ENCODE peak calls at places on chromosomes 1 and 21, in four cellular contexts. T is WTC11, S is K562, G is GM12878. J is an unnamed sample.
A peak's percentile ranks its signal among the peaks of the same experiment; 100 is the strongest.

GRCh38 chr21:39390212-39390765 is 41.4 kb upstream of the HMGN1 start:
- DNase-seq in S (no peak), G (no peak), T (peak; percentile 44), J (no peak)

GRCh38 chr1:209443975-209444651 is 139.4 kb upstream of the CAMK1G start:
- DNase-seq in S (no peak), G (no peak), T (no peak), J (no peak)

GRCh38 chr1:23407036-23407630 is 17.4 kb downstream of the TCEA3 start:
- DNase-seq in S (no peak), T (no peak), G (no peak), J (no peak)

GRCh38 chr1:21239181-21239580 is 51.1 kb downstream of the ECE1 start:
- DNase-seq in T (no peak), G (no peak), S (no peak), J (no peak)

GRCh38 chr1:58874757-58875755 is 91.2 kb upstream of the JUN start:
- DNase-seq in T (peak; percentile 53), S (no peak), G (no peak), J (peak; percentile 46)

GRCh38 chr1:234970731-234971476 is 157.7 kb downstream of the TOMM20 start:
- DNase-seq in G (no peak), S (no peak), T (peak; percentile 76), J (peak; percentile 54)

GRCh38 chr1:242088875-242089274 is 90.0 kb upstream of the MAP1LC3C start:
- DNase-seq in T (no peak), S (no peak), G (no peak), J (no peak)

GRCh38 chr1:90347366-90347765 is 352.5 kb downstream of the ZNF326 start:
- DNase-seq in T (no peak), S (no peak), G (no peak), J (no peak)

GRCh38 chr1:169989246-169989645 is 85.2 kb downstream of the KIFAP3 start:
- DNase-seq in S (no peak), G (no peak), T (no peak), J (no peak)

DNA sequence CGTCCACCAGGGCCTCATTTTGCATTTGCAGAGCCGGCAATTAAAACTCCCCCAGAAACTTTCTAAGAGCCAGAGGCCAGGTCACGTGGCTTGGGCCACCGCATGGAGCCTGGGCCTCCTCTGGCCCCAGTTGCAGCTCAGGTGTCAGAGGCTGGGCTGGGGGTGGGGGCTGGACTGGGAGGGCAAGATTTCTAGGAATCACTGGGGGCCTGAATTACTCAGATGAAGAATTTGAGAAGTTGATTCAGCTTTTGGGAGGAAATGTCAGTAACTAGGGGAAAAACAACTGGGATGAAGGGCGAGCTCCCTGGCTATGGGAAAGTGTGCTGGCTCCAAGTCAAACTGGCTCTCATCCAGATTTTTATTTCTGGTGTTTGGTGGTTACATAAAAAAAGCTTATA is 151.0 kb downstream of the CDC7 start:
- DNase-seq in S (no peak), T (peak; percentile 17), G (no peak), J (no peak)
- TF ChIP-seq USF1 in S (peak; percentile 58), T (peak; percentile 72), G (no peak), J (no peak)

GRCh38 chr1:156692409-156692957 is 12.9 kb downstream of the CRABP2 start:
- DNase-seq in S (peak; percentile 39), T (no peak), G (no peak), J (peak; percentile 78)

GRCh38 chr1:156690673-156691032 is 13.4 kb upstream of the NES start:
- DNase-seq in S (no peak), T (no peak), G (no peak), J (no peak)

GRCh38 chr1:156692958-156693857 is 12.2 kb downstream of the CRABP2 start:
- DNase-seq in T (peak; percentile 98), S (peak; percentile 80), G (no peak), J (no peak)

GRCh38 chr1:156691216-156691615 is 14.0 kb upstream of the NES start:
- DNase-seq in T (no peak), G (no peak), S (no peak), J (no peak)

DNA sequence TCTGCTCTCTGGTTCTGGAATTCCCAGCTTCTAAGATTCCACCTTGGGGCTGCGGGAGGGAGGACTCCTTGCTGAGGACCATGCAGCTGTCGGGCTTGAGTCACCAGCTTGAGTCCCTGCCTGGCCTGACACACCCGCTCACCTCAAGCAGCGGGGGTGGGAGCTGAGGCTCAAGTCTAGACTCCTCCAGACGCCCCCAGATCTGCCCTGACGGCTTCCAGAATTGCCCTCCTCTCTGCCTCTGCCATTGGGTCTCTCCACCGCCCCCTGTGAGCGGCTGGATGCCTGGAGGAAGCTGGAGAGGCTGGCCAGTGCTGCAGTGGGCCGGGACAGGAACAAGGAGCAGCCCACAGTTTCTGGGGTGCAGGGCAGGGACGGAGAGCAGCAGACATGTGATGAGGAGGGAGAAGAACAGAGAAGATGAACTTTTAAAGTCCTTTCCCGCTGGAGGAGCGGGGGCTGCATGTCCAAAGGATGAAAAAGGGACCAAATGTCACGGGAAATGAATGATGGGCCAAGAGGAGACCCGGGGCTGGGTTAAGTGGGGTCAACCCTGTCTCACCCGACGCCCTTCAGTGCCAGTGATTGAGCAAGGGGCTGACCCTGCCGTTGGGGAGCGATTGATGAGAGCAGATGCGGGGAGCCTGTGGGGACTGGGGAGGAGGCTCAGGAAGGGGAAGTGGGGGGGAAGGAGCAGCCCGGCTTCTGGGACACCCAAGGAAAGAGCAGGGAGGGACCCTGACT is 13.5 kb downstream of the CRABP2 start:
- DNase-seq in G (no peak), T (no peak), S (peak; percentile 63), J (no peak)
- TF ChIP-seq USF1 in G (no peak), T (no peak), S (no peak), J (no peak)

GRCh38 chr1:11930571-11931445 is 3.7 kb upstream of the PLOD1 start:
- DNase-seq in T (no peak), G (no peak), S (no peak), J (peak; percentile 60)
- TF ChIP-seq USF1 in T (no peak), G (no peak), S (no peak), J (no peak)

DNA sequence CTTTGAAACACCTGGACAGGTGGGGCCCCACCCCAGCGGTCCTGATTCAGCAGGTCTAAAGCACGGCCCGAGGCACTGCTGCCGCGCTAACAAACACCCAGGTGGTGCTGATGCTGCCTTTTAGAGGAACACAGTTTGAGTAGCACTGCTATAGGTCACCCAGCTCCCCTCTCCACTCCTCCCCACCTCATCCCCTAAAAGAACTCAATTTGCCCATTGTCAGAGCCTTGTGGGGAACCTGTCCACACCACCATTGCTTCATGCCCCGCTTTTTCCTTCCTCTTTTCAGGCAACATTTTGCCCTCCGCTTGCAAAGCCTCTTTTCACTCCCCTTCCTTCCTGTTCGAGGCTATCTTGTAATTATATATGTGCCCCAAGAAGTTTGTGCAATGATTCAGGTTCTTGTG is 26.2 kb upstream of the PADI4 start:
- DNase-seq in S (no peak), G (no peak), T (no peak), J (no peak)
- TF ChIP-seq USF1 in S (no peak), G (no peak), T (no peak), J (no peak)

DNA sequence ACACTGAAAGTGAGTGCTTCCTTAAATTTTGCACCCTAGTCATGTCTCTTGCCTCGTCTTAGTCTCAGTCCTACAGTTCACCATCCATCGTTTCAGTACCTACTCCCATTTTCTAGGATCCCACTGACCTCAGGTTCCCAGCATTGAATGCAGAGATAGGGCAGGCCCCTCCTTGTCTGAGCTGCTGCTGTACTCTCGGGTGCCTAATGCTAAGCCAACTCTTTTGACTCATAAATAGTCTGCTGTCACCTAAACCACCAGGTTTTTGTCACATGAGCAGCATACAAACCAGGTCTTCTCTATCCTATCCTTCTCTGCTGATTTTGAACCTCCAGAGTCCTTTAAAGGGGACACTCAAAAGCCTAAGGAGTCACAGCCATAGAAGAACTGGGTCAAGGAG is 3.0 kb downstream of the ARHGAP30 start:
- DNase-seq in T (no peak), G (no peak), S (no peak), J (no peak)
- TF ChIP-seq USF1 in T (no peak), G (no peak), S (no peak), J (no peak)

GRCh38 chr1:231896806-231897205 is 270.2 kb downstream of the DISC1 start:
- DNase-seq in S (no peak), T (no peak), G (no peak), J (no peak)
- TF ChIP-seq USF1 in S (no peak), T (no peak), G (no peak), J (no peak)

J was measured in SK-N-SH.